ENCODE peak calls at places on chromosomes 13 and 19, in five cellular contexts. F, D, Q, V and H are unnamed samples.

GRCh38 chr13:110907951-110908898 is 6.6 kb downstream of the ANKRD10 start:
- DNase-seq in F (peak; percentile 82), D (peak; percentile 72), Q (peak; percentile 95), V (peak; percentile 94), H (peak; percentile 15)

GRCh38 chr19:55809381-55810058 is 22.3 kb downstream of the NLRP11 start:
- DNase-seq in F (no peak), D (peak; percentile 33), Q (peak; percentile 90), V (peak; percentile 80), H (peak; percentile 48)

GRCh38 chr13:33213797-33214196 is 71.8 kb downstream of the STARD13 start:
- DNase-seq in F (peak; percentile 59), D (peak; percentile 65), Q (no peak), V (no peak), H (no peak)

GRCh38 chr13:81639984-81640582 is 1299.2 kb upstream of the SPRY2 start:
- DNase-seq in F (no peak), D (no peak), Q (peak; percentile 0), V (peak; percentile 56), H (peak; percentile 15)

GRCh38 chr13:100176781-100177389 is 88.0 kb downstream of the PCCA start:
- DNase-seq in F (peak; percentile 51), D (peak; percentile 54), Q (no peak), V (no peak), H (no peak)

GRCh38 chr19:33420821-33421220 is 47.3 kb downstream of the CEBPG start:
- DNase-seq in F (no peak), D (no peak), Q (no peak), V (no peak), H (no peak)

GRCh38 chr13:39284801-39285388 is 246.6 kb downstream of the NHLRC3 start:
- DNase-seq in F (no peak), D (peak; percentile 1), Q (no peak), V (no peak), H (no peak)

GRCh38 chr19:28485300-28485699 is 727.7 kb downstream of the UQCRFS1 start:
- DNase-seq in F (no peak), D (no peak), Q (no peak), V (no peak), H (no peak)

GRCh38 chr13:81957121-81957520 is 1616.2 kb upstream of the SPRY2 start:
- DNase-seq in F (no peak), D (no peak), Q (no peak), V (no peak), H (no peak)

GRCh38 chr19:18350490-18350889 is 10.1 kb downstream of the PGPEP1 start:
- DNase-seq in F (no peak), D (no peak), Q (no peak), V (no peak), H (no peak)

GRCh38 chr13:96781141-96781540 is 213.1 kb downstream of the OXGR1 start:
- DNase-seq in F (no peak), D (no peak), Q (no peak), V (peak; percentile 66), H (no peak)

GRCh38 chr13:31223640-31224039 is 23.9 kb downstream of the B3GLCT start:
- DNase-seq in F (no peak), D (no peak), Q (no peak), V (no peak), H (no peak)

GRCh38 chr13:24271611-24272451 is 37.5 kb upstream of the C1QTNF9 start:
- DNase-seq in F (peak; percentile 79), D (peak; percentile 76), Q (no peak), V (no peak), H (no peak)

GRCh38 chr19:36103842-36104552 is 6.9 kb upstream of the OVOL3 start:
- DNase-seq in F (no peak), D (peak; percentile 30), Q (no peak), V (peak; percentile 51), H (no peak)

GRCh38 chr19:41001243-41001971 is 10.3 kb downstream of the CYP2B6 start:
- DNase-seq in F (no peak), D (no peak), Q (peak; percentile 43), V (peak; percentile 23), H (no peak)

GRCh38 chr13:27372896-27373295 is 51.5 kb upstream of the GTF3A start:
- DNase-seq in F (no peak), D (peak; percentile 16), Q (no peak), V (no peak), H (no peak)

GRCh38 chr13:78137404-78138142 is 218.9 kb upstream of the EDNRB start:
- DNase-seq in F (peak; percentile 48), D (peak; percentile 72), Q (peak; percentile 33), V (peak; percentile 78), H (peak; percentile 67)

GRCh38 chr19:34816708-34817107 is 43.7 kb upstream of the ZNF599 start:
- DNase-seq in F (no peak), D (no peak), Q (no peak), V (no peak), H (no peak)

GRCh38 chr19:51119675-51120074 is 5.0 kb upstream of the SIGLEC9 start:
- DNase-seq in F (no peak), D (no peak), Q (no peak), V (no peak), H (no peak)

GRCh38 chr13:29619995-29620394 is 24.5 kb upstream of the SLC7A1 start:
- DNase-seq in F (peak; percentile 56), D (peak; percentile 50), Q (no peak), V (no peak), H (no peak)

GRCh38 chr13:98866882-98867281 is 111.0 kb downstream of the DOCK9 start:
- DNase-seq in F (no peak), D (no peak), Q (no peak), V (no peak), H (no peak)

GRCh38 chr13:98941536-98941935 is 36.3 kb downstream of the DOCK9 start:
- DNase-seq in F (no peak), D (no peak), Q (no peak), V (no peak), H (no peak)

GRCh38 chr19:43731346-43731745 is 15.5 kb downstream of the IRGC start:
- DNase-seq in F (no peak), D (no peak), Q (no peak), V (no peak), H (no peak)

GRCh38 chr13:112996671-112997091 is 27.7 kb downstream of the MCF2L start:
- DNase-seq in F (no peak), D (no peak), Q (no peak), V (no peak), H (no peak)

GRCh38 chr13:113000575-113000974 is 31.6 kb downstream of the MCF2L start:
- DNase-seq in F (no peak), D (no peak), Q (no peak), V (no peak), H (no peak)

GRCh38 chr13:112999414-113000177 is 30.6 kb downstream of the MCF2L start:
- DNase-seq in F (no peak), D (no peak), Q (no peak), V (no peak), H (no peak)

GRCh38 chr13:112997188-112998135 is 28.4 kb downstream of the MCF2L start:
- DNase-seq in F (no peak), D (no peak), Q (no peak), V (no peak), H (no peak)

GRCh38 chr13:112998506-112999280 is 29.7 kb downstream of the MCF2L start:
- DNase-seq in F (no peak), D (no peak), Q (no peak), V (no peak), H (no peak)
- H2AFZ ChIP-seq in F (no peak overlapping the region), D (no peak overlapping the region), Q (no peak overlapping the region), V (no peak overlapping the region), H (no peak overlapping the region)

DNA sequence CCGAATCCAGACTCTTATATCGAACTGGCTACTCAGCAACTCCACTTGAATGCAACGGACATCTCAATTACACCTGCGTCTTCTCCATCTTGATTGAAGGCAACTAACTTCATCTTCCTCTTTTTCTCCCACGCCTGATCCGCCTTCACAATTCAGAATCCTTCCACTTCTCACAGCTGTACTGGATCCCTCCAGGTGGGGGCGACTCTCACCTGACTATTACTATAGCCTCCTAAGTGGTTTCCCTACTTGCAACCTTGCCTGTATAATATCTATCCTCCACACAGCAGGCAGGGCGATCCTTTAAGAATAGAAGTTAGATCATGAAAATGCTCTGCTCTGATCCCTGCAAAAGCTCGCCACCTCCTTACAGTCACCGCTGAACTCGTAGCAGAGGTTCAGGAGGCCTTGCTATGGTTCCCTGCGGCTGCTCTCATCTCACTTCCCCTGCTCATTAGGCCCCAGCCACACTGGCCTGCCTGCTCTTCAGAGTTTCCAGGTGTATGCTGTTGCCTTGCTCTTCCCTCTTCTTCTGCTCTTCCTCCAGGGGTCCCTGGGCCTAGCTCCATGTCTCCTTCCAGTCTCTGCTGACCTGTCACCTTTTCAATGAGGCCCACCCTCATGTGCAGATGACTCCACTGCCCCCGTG is 31.9 kb downstream of the RFXAP start:
- DNase-seq in F (no peak), D (no peak), Q (no peak), V (no peak), H (no peak)
- TF ChIP-seq CTCF in F (no peak), D (peak; percentile 28), Q (peak; percentile 58), V (peak; percentile 37), H (no peak)

GRCh38 chr19:45852145-45852750 is 10.7 kb downstream of the SYMPK start:
- DNase-seq in F (peak; percentile 27), D (no peak), Q (no peak), V (peak; percentile 26), H (no peak)

GRCh38 chr19:45852941-45853340 is 10.0 kb downstream of the SYMPK start:
- DNase-seq in F (no peak), D (no peak), Q (no peak), V (no peak), H (no peak)

GRCh38 chr19:45848922-45849321 is 14.0 kb downstream of the SYMPK start:
- DNase-seq in F (no peak), D (no peak), Q (no peak), V (peak; percentile 11), H (no peak)

DNA sequence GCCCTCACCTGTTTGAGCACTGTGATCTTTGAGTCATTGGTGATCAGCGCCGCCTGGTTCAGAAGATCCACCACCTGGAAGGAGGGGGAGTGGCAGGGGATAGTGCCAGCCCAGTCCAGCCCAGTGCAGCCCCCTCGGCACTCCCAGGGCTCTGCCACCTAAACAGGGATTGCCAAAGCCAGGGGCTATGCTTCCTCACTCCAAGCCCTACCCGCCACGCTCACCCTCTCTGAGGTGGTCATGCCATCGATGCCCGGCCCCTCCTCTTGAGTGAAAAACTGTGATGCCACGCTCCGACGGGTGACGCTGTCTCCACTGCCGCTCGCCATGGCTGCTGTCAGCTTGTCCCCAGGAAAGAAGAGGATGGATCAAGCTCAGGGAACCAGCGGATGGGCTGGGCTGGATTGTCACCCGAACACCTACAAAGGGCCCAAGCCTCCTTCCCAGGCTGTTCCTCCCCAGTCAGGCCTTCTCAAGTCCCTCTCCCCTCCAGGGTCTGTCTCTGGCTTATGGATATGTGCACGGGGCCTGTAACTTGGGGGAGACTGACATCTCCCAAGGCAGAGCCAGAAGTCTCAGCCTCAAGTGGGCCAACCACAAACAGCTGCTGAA is 8.7 kb downstream of the SYMPK start:
- DNase-seq in F (no peak), D (no peak), Q (no peak), V (no peak), H (no peak)
- H3K27ac ChIP-seq in F (no peak overlapping the region), D (no peak overlapping the region), Q (no peak overlapping the region), V (no peak overlapping the region), H (no peak overlapping the region)

DNA sequence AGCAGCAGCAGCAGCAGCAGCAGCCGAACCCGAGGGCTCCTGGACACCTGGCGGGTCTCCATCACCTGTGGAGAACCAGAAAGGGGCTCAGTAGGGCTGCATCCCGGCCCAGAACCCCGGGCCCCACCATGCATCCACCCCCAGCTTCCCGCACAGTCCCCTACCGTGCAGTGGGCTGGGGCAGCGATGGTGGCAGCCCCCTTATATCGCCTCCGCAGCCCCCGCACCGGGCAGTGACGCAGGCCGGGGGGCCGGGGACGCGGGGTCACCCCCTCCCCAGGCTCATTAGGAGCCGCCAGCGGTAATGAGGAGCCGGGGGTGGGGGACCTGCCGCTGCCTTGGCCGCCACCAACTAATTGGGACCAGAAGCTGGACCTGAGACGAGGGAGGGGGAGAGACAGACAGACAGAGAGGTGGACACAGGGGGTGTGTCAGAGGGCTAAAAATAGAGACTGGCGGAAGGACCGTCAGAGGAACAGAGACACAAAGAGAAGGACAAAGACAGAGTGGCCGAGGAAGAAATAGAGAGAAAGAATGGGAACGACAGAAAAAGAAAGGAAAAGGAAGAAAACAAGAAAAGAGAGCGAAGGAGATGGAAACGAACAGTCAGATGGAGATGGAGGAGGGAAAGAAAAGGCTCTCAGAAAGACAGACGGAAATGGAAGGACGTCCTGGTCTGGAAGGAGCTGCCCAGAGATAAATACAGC is at the start of gene PTH2:
- DNase-seq in F (no peak), D (no peak), Q (no peak), V (no peak), H (no peak)
- H2AFZ ChIP-seq in F (peak within 1 kb of the TSS; percentile 35), D (peak within 1 kb of the TSS; percentile 81), Q (no peak within 1 kb of the TSS), V (no peak within 1 kb of the TSS), H (peak within 1 kb of the TSS; percentile 27)